ENCODE peak calls at places on chromosomes 6 and 20, in eight cellular contexts. One of them, this sample, is unnamed.
A peak's percentile ranks its signal among the peaks of the same experiment; 100 is the strongest.

GRCh38 chr6:108168501-108168979 is 2.7 kb downstream of the NR2E1 start:
- DNase-seq in endothelial cell of umbilical vein: no peak
- DNase-seq in AG04450: no peak
- DNase-seq in lung: no peak
- DNase-seq in ovary: no peak
- DNase-seq in neural crest cell: no peak
- DNase-seq in left lung: no peak
- DNase-seq in mammary epithelial cell: no peak
- DNase-seq in this sample: no peak

GRCh38 chr20:6663104-6663503 is 104.4 kb upstream of the BMP2 start:
- DNase-seq in endothelial cell of umbilical vein: peak; percentile 84
- DNase-seq in left lung: no peak
- DNase-seq in ovary: no peak
- DNase-seq in AG04450: no peak
- DNase-seq in mammary epithelial cell: no peak
- DNase-seq in lung: no peak
- DNase-seq in neural crest cell: no peak
- DNase-seq in this sample: no peak

GRCh38 chr6:25685896-25686295 is 33.9 kb downstream of the SCGN start:
- DNase-seq in ovary: no peak
- DNase-seq in left lung: no peak
- DNase-seq in neural crest cell: no peak
- DNase-seq in AG04450: no peak
- DNase-seq in mammary epithelial cell: no peak
- DNase-seq in lung: no peak
- DNase-seq in endothelial cell of umbilical vein: no peak
- DNase-seq in this sample: no peak

GRCh38 chr6:166937716-166938115 is 18.6 kb downstream of the RNASET2 start:
- DNase-seq in left lung: no peak
- DNase-seq in neural crest cell: no peak
- DNase-seq in AG04450: no peak
- DNase-seq in endothelial cell of umbilical vein: no peak
- DNase-seq in ovary: no peak
- DNase-seq in lung: no peak
- DNase-seq in mammary epithelial cell: no peak
- DNase-seq in this sample: no peak

GRCh38 chr6:22113046-22113766 is 183.6 kb downstream of the PRL start:
- DNase-seq in left lung: peak; percentile 35
- DNase-seq in AG04450: peak; percentile 97
- DNase-seq in neural crest cell: no peak
- DNase-seq in lung: peak; percentile 40
- DNase-seq in ovary: peak; percentile 63
- DNase-seq in endothelial cell of umbilical vein: peak; percentile 98
- DNase-seq in mammary epithelial cell: peak; percentile 97
- DNase-seq in this sample: no peak

GRCh38 chr6:77457720-77458349 is 5.5 kb downstream of the HTR1B start:
- DNase-seq in AG04450: peak; percentile 90
- DNase-seq in left lung: peak; percentile 39
- DNase-seq in lung: peak; percentile 67
- DNase-seq in mammary epithelial cell: peak; percentile 75
- DNase-seq in endothelial cell of umbilical vein: peak; percentile 93
- DNase-seq in ovary: peak; percentile 41
- DNase-seq in neural crest cell: peak; percentile 81
- DNase-seq in this sample: peak; percentile 64

GRCh38 chr20:9154464-9155024 is 85.7 kb downstream of the PLCB4 start:
- DNase-seq in ovary: no peak
- DNase-seq in endothelial cell of umbilical vein: no peak
- DNase-seq in neural crest cell: no peak
- DNase-seq in left lung: no peak
- DNase-seq in lung: no peak
- DNase-seq in AG04450: no peak
- DNase-seq in mammary epithelial cell: no peak
- DNase-seq in this sample: no peak

GRCh38 chr6:151284431-151285060 is 44.8 kb downstream of the AKAP12 start:
- DNase-seq in neural crest cell: no peak
- DNase-seq in endothelial cell of umbilical vein: no peak
- DNase-seq in lung: no peak
- DNase-seq in left lung: no peak
- DNase-seq in mammary epithelial cell: no peak
- DNase-seq in ovary: no peak
- DNase-seq in AG04450: no peak
- DNase-seq in this sample: no peak

GRCh38 chr20:1491281-1491840 is at the start of gene SIRPB2:
- DNase-seq in left lung: peak; percentile 73
- DNase-seq in mammary epithelial cell: no peak
- DNase-seq in neural crest cell: no peak
- DNase-seq in endothelial cell of umbilical vein: peak; percentile 96
- DNase-seq in AG04450: no peak
- DNase-seq in lung: peak; percentile 49
- DNase-seq in ovary: no peak
- DNase-seq in this sample: no peak

GRCh38 chr20:36051318-36052116 is 83.1 kb downstream of the CNBD2 start:
- DNase-seq in ovary: no peak
- DNase-seq in endothelial cell of umbilical vein: no peak
- DNase-seq in lung: no peak
- DNase-seq in mammary epithelial cell: no peak
- DNase-seq in left lung: no peak
- DNase-seq in neural crest cell: no peak
- DNase-seq in AG04450: no peak
- DNase-seq in this sample: no peak

GRCh38 chr6:27617700-27618689 is 145.1 kb upstream of the ZNF184 start:
- DNase-seq in AG04450: no peak
- DNase-seq in left lung: no peak
- DNase-seq in mammary epithelial cell: peak; percentile 64
- DNase-seq in neural crest cell: no peak
- DNase-seq in ovary: no peak
- DNase-seq in endothelial cell of umbilical vein: peak; percentile 40
- DNase-seq in lung: no peak
- DNase-seq in this sample: no peak

GRCh38 chr6:151763938-151764680 is 43.4 kb upstream of the ESR1 start:
- DNase-seq in mammary epithelial cell: peak; percentile 97
- DNase-seq in neural crest cell: peak; percentile 58
- DNase-seq in lung: peak; percentile 88
- DNase-seq in left lung: peak; percentile 93
- DNase-seq in AG04450: peak; percentile 41
- DNase-seq in ovary: peak; percentile 97
- DNase-seq in endothelial cell of umbilical vein: peak; percentile 86
- DNase-seq in this sample: peak; percentile 56

GRCh38 chr6:160767019-160767646 is 65.1 kb downstream of the PLG start:
- DNase-seq in ovary: peak; percentile 83
- DNase-seq in endothelial cell of umbilical vein: peak; percentile 9
- DNase-seq in AG04450: no peak
- DNase-seq in mammary epithelial cell: peak; percentile 52
- DNase-seq in neural crest cell: peak; percentile 76
- DNase-seq in left lung: peak; percentile 58
- DNase-seq in lung: peak; percentile 68
- DNase-seq in this sample: peak; percentile 79

GRCh38 chr6:156933201-156934053 is 156.2 kb downstream of the ARID1B start:
- DNase-seq in AG04450: no peak
- DNase-seq in endothelial cell of umbilical vein: no peak
- DNase-seq in left lung: peak; percentile 58
- DNase-seq in neural crest cell: peak; percentile 23
- DNase-seq in mammary epithelial cell: no peak
- DNase-seq in ovary: no peak
- DNase-seq in lung: peak; percentile 41
- DNase-seq in this sample: peak; percentile 28

GRCh38 chr6:113632220-113632864 is 224.8 kb upstream of the MARCKS start:
- DNase-seq in ovary: no peak
- DNase-seq in neural crest cell: peak; percentile 5
- DNase-seq in left lung: peak; percentile 41
- DNase-seq in lung: peak; percentile 29
- DNase-seq in endothelial cell of umbilical vein: peak; percentile 99
- DNase-seq in mammary epithelial cell: peak; percentile 99
- DNase-seq in AG04450: no peak
- DNase-seq in this sample: no peak

GRCh38 chr20:20075032-20075431 is 22.7 kb downstream of the CFAP61 start:
- DNase-seq in mammary epithelial cell: no peak
- DNase-seq in neural crest cell: no peak
- DNase-seq in left lung: no peak
- DNase-seq in endothelial cell of umbilical vein: no peak
- DNase-seq in ovary: no peak
- DNase-seq in lung: no peak
- DNase-seq in AG04450: no peak
- DNase-seq in this sample: no peak
- TF ChIP-seq CTCF in mammary epithelial cell: no peak
- TF ChIP-seq CTCF in neural crest cell: no peak
- TF ChIP-seq CTCF in left lung: no peak
- TF ChIP-seq CTCF in endothelial cell of umbilical vein: no peak
- TF ChIP-seq CTCF in ovary: no peak
- TF ChIP-seq CTCF in lung: no peak
- TF ChIP-seq CTCF in AG04450: no peak
- TF ChIP-seq CTCF in this sample: no peak

DNA sequence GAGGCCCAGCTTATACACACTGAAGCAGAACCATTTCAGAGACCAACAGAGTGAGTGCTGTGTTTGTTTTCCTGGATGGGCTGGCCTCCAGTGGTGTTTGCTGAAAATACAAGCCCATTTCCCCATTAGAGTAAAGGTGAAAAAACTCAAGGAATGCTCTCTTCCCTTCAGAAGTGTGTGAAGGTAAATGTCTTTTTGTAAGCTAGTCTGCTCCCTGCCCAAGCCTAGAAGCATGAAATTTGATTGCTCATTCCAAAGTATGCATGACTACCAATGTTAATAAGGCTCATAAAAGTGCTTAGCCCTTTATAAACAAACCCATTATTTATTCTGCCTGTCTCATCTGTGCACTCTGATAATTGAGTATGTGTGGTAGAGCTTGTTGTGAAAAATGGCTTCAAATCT is 59.1 kb downstream of the ADGRF1 start:
- DNase-seq in ovary: no peak
- DNase-seq in AG04450: no peak
- DNase-seq in lung: no peak
- DNase-seq in endothelial cell of umbilical vein: peak; percentile 27
- DNase-seq in neural crest cell: no peak
- DNase-seq in left lung: no peak
- DNase-seq in mammary epithelial cell: peak; percentile 85
- DNase-seq in this sample: no peak
- TF ChIP-seq CTCF in ovary: no peak
- TF ChIP-seq CTCF in AG04450: no peak
- TF ChIP-seq CTCF in lung: no peak
- TF ChIP-seq CTCF in endothelial cell of umbilical vein: no peak
- TF ChIP-seq CTCF in neural crest cell: no peak
- TF ChIP-seq CTCF in left lung: no peak
- TF ChIP-seq CTCF in mammary epithelial cell: peak; percentile 9
- TF ChIP-seq CTCF in this sample: no peak

GRCh38 chr6:39499053-39499452 is 176.6 kb upstream of the KCNK16 start:
- DNase-seq in mammary epithelial cell: no peak
- DNase-seq in ovary: no peak
- DNase-seq in lung: no peak
- DNase-seq in neural crest cell: no peak
- DNase-seq in endothelial cell of umbilical vein: no peak
- DNase-seq in left lung: no peak
- DNase-seq in AG04450: no peak
- DNase-seq in this sample: no peak

GRCh38 chr6:39495640-39496039 is 173.1 kb upstream of the KCNK16 start:
- DNase-seq in AG04450: no peak
- DNase-seq in left lung: no peak
- DNase-seq in lung: no peak
- DNase-seq in mammary epithelial cell: no peak
- DNase-seq in endothelial cell of umbilical vein: no peak
- DNase-seq in ovary: no peak
- DNase-seq in neural crest cell: no peak
- DNase-seq in this sample: no peak

GRCh38 chr6:39495023-39495422 is 172.5 kb upstream of the KCNK16 start:
- DNase-seq in neural crest cell: no peak
- DNase-seq in endothelial cell of umbilical vein: no peak
- DNase-seq in AG04450: no peak
- DNase-seq in mammary epithelial cell: no peak
- DNase-seq in left lung: no peak
- DNase-seq in ovary: no peak
- DNase-seq in lung: no peak
- DNase-seq in this sample: no peak

GRCh38 chr6:39493717-39494116 is 171.2 kb upstream of the KCNK16 start:
- DNase-seq in neural crest cell: no peak
- DNase-seq in left lung: no peak
- DNase-seq in AG04450: no peak
- DNase-seq in endothelial cell of umbilical vein: no peak
- DNase-seq in ovary: no peak
- DNase-seq in mammary epithelial cell: no peak
- DNase-seq in lung: no peak
- DNase-seq in this sample: no peak

DNA sequence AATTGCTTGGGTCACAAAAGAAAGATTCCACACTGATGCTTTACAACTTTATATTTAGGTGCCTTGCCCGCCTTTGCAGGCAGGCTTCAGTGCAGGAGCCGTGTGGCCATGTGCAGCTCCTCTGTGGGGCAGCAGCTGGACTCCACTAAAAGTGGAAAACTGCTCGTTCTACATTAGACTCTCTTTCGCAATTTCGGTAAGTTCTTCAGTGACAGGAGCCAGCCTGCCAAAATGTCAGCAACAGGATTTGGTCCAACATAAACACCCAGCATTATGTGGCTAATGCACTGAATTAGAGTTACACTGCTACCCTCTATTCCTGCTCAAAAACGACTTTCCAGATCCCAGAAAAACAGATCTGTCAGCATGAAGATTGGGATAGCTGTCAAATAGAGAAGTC is 174.4 kb upstream of the KCNK16 start:
- DNase-seq in lung: peak; percentile 29
- DNase-seq in neural crest cell: no peak
- DNase-seq in left lung: peak; percentile 41
- DNase-seq in AG04450: no peak
- DNase-seq in mammary epithelial cell: no peak
- DNase-seq in ovary: peak; percentile 74
- DNase-seq in endothelial cell of umbilical vein: no peak
- DNase-seq in this sample: no peak
- TF ChIP-seq CTCF in lung: no peak
- TF ChIP-seq CTCF in neural crest cell: no peak
- TF ChIP-seq CTCF in left lung: no peak
- TF ChIP-seq CTCF in AG04450: no peak
- TF ChIP-seq CTCF in mammary epithelial cell: no peak
- TF ChIP-seq CTCF in ovary: no peak
- TF ChIP-seq CTCF in endothelial cell of umbilical vein: no peak
- TF ChIP-seq CTCF in this sample: no peak

GRCh38 chr20:24605937-24606455 is 136.6 kb downstream of the SYNDIG1 start:
- DNase-seq in neural crest cell: no peak
- DNase-seq in left lung: no peak
- DNase-seq in AG04450: no peak
- DNase-seq in mammary epithelial cell: no peak
- DNase-seq in endothelial cell of umbilical vein: no peak
- DNase-seq in ovary: no peak
- DNase-seq in lung: no peak
- DNase-seq in this sample: no peak

GRCh38 chr20:24604966-24605365 is 135.5 kb downstream of the SYNDIG1 start:
- DNase-seq in left lung: no peak
- DNase-seq in AG04450: no peak
- DNase-seq in mammary epithelial cell: no peak
- DNase-seq in lung: no peak
- DNase-seq in neural crest cell: no peak
- DNase-seq in endothelial cell of umbilical vein: no peak
- DNase-seq in ovary: no peak
- DNase-seq in this sample: no peak

GRCh38 chr20:24608926-24609667 is 139.7 kb downstream of the SYNDIG1 start:
- DNase-seq in endothelial cell of umbilical vein: no peak
- DNase-seq in mammary epithelial cell: peak; percentile 43
- DNase-seq in neural crest cell: no peak
- DNase-seq in left lung: no peak
- DNase-seq in ovary: no peak
- DNase-seq in lung: no peak
- DNase-seq in AG04450: no peak
- DNase-seq in this sample: no peak

GRCh38 chr20:24609757-24610156 is 140.3 kb downstream of the SYNDIG1 start:
- DNase-seq in mammary epithelial cell: peak; percentile 12
- DNase-seq in neural crest cell: no peak
- DNase-seq in lung: no peak
- DNase-seq in endothelial cell of umbilical vein: no peak
- DNase-seq in AG04450: no peak
- DNase-seq in ovary: no peak
- DNase-seq in left lung: no peak
- DNase-seq in this sample: no peak

GRCh38 chr20:24607402-24607801 is 138.0 kb downstream of the SYNDIG1 start:
- DNase-seq in AG04450: no peak
- DNase-seq in neural crest cell: no peak
- DNase-seq in mammary epithelial cell: no peak
- DNase-seq in ovary: no peak
- DNase-seq in endothelial cell of umbilical vein: no peak
- DNase-seq in left lung: no peak
- DNase-seq in lung: no peak
- DNase-seq in this sample: no peak
- TF ChIP-seq CTCF in AG04450: no peak
- TF ChIP-seq CTCF in neural crest cell: no peak
- TF ChIP-seq CTCF in mammary epithelial cell: no peak
- TF ChIP-seq CTCF in ovary: no peak
- TF ChIP-seq CTCF in endothelial cell of umbilical vein: no peak
- TF ChIP-seq CTCF in left lung: no peak
- TF ChIP-seq CTCF in lung: no peak
- TF ChIP-seq CTCF in this sample: no peak

This sample was measured in progenitor cell of endocrine pancreas.